ENCODE peak calls at places on chromosomes 1 and 21, in eight cellular contexts. Y is nucleus accumbens; L is H9; H is pulmonary artery endothelial cell; X is stimulated activated CD8-positive, alpha-beta memory T cell treated with anti-CD3 and anti-CD28 coated beads, Interleukin-4, amount 100 ng/mL, for 24 hours; I is activated CD8-positive, alpha-beta memory T cell treated with anti-CD3 and anti-CD28 coated beads for 1 hour; O is bronchial epithelial cell; V is activated CD4-positive, alpha-beta T cell treated with anti-CD3 and anti-CD28 coated beads, Interleukin-2, amount 50 U/mL, for 24 hours. D is an unnamed sample.
A peak's percentile ranks its signal among the peaks of the same experiment; 100 is the strongest.

GRCh38 chr1:234495231-234495990 is 16.4 kb upstream of the TARBP1 start:
- DNase-seq in Y (no peak), L (no peak), H (no peak), X (no peak), I (no peak), O (peak; percentile 97), V (no peak), D (no peak)

GRCh38 chr21:38311765-38312164 is 55.0 kb downstream of the KCNJ15 start:
- DNase-seq in Y (no peak), L (no peak), H (no peak), X (no peak), I (no peak), O (peak; percentile 75), V (no peak), D (no peak)

GRCh38 chr1:53585116-53585515 is 125.9 kb downstream of the DMRTB1 start:
- DNase-seq in Y (no peak), L (peak; percentile 2), H (no peak), X (peak; percentile 16), I (peak; percentile 32), O (no peak), V (peak; percentile 14), D (no peak)

GRCh38 chr1:225329041-225329440 is 98.8 kb downstream of the LBR start:
- DNase-seq in Y (no peak), L (no peak), H (peak; percentile 45), X (no peak), I (no peak), O (peak; percentile 84), V (no peak), D (no peak)

GRCh38 chr1:11847667-11848445 is at the start of gene NPPA:
- DNase-seq in Y (no peak), L (no peak), H (no peak), X (no peak), I (no peak), O (no peak), V (no peak), D (peak; percentile 39)

GRCh38 chr21:44713846-44714245 is 2.5 kb upstream of the TSPEAR start:
- DNase-seq in Y (no peak), L (no peak), H (no peak), X (no peak), I (no peak), O (no peak), V (no peak), D (no peak)

GRCh38 chr21:17388226-17388625 is 124.6 kb upstream of the CXADR start:
- DNase-seq in Y (no peak), L (no peak), H (no peak), X (no peak), I (no peak), O (no peak), V (no peak), D (no peak)

GRCh38 chr1:44903261-44903660 is 60.2 kb upstream of the PTCH2 start:
- DNase-seq in Y (no peak), L (no peak), H (no peak), X (no peak), I (no peak), O (no peak), V (no peak), D (no peak)

GRCh38 chr1:48006318-48006717 is 9.1 kb upstream of the TRABD2B start:
- DNase-seq in Y (no peak), L (no peak), H (no peak), X (no peak), I (no peak), O (no peak), V (no peak), D (no peak)

GRCh38 chr1:115114308-115114707 is 25.0 kb upstream of the TSPAN2 start:
- DNase-seq in Y (no peak), L (no peak), H (no peak), X (no peak), I (no peak), O (peak; percentile 41), V (no peak), D (no peak)

GRCh38 chr21:45853703-45854342 is 127.7 kb upstream of the COL6A1 start:
- DNase-seq in Y (no peak), L (peak; percentile 12), H (no peak), X (no peak), I (no peak), O (peak; percentile 58), V (no peak), D (no peak)

GRCh38 chr1:166544036-166544435 is 295.2 kb upstream of the POGK start:
- DNase-seq in Y (no peak), L (no peak), H (no peak), X (no peak), I (no peak), O (no peak), V (no peak), D (no peak)

GRCh38 chr21:41929248-41929647 is 24.6 kb downstream of the C2CD2 start:
- DNase-seq in Y (no peak), L (no peak), H (no peak), X (no peak), I (no peak), O (no peak), V (no peak), D (no peak)

GRCh38 chr1:30912913-30913652 is 4.5 kb upstream of the SDC3 start:
- DNase-seq in Y (no peak), L (peak; percentile 22), H (no peak), X (no peak), I (no peak), O (no peak), V (no peak), D (no peak)

GRCh38 chr1:154521695-154522094 is 19.5 kb upstream of the SHE start:
- DNase-seq in Y (no peak), L (no peak), H (no peak), X (no peak), I (no peak), O (no peak), V (no peak), D (no peak)

GRCh38 chr1:33155877-33156538 is 25.8 kb downstream of the TRIM62 start:
- DNase-seq in Y (no peak), L (no peak), H (no peak), X (no peak), I (no peak), O (no peak), V (no peak), D (peak; percentile 63)

GRCh38 chr1:14910947-14911721 is 242.4 kb upstream of the TMEM51 start:
- DNase-seq in Y (no peak), L (no peak), H (no peak), X (no peak), I (no peak), O (peak; percentile 79), V (no peak), D (no peak)